ENCODE peak calls at places on chromosomes 6 and 20, in eight cellular contexts. One of them, this sample, is unnamed. For H3K9me3 and H3K36me3, the result is how much of the 10 kb centered on the place peaks cover.

GRCh38 chr6:46138281-46138680 is 8.5 kb downstream of the ENPP4 start:
- DNase-seq in fibroblast of lung: no peak
- DNase-seq in left ventricle myocardium inferior: no peak
- DNase-seq in esophagus squamous epithelium: no peak
- DNase-seq in OCI-LY7: peak
- DNase-seq in HCT116: no peak
- DNase-seq in CD8-positive, alpha-beta T cell: no peak
- DNase-seq in GM12878: no peak
- DNase-seq in this sample: no peak

GRCh38 chr20:11356061-11356460 is 561.6 kb upstream of the BTBD3 start:
- DNase-seq in fibroblast of lung: no peak
- DNase-seq in left ventricle myocardium inferior: no peak
- DNase-seq in esophagus squamous epithelium: no peak
- DNase-seq in OCI-LY7: no peak
- DNase-seq in HCT116: no peak
- DNase-seq in CD8-positive, alpha-beta T cell: no peak
- DNase-seq in GM12878: no peak
- DNase-seq in this sample: no peak

GRCh38 chr6:34113532-34113931 is 32.4 kb downstream of the GRM4 start:
- DNase-seq in fibroblast of lung: no peak
- DNase-seq in left ventricle myocardium inferior: no peak
- DNase-seq in esophagus squamous epithelium: no peak
- DNase-seq in OCI-LY7: no peak
- DNase-seq in HCT116: no peak
- DNase-seq in CD8-positive, alpha-beta T cell: no peak
- DNase-seq in GM12878: no peak
- DNase-seq in this sample: no peak

GRCh38 chr6:118485601-118486550 is 62.2 kb upstream of the PLN start:
- DNase-seq in fibroblast of lung: peak
- DNase-seq in left ventricle myocardium inferior: no peak
- DNase-seq in esophagus squamous epithelium: no peak
- DNase-seq in OCI-LY7: no peak
- DNase-seq in HCT116: no peak
- DNase-seq in CD8-positive, alpha-beta T cell: no peak
- DNase-seq in GM12878: peak
- DNase-seq in this sample: no peak

GRCh38 chr6:13765570-13765969 is 48.8 kb downstream of the MCUR1 start:
- DNase-seq in fibroblast of lung: peak
- DNase-seq in left ventricle myocardium inferior: no peak
- DNase-seq in esophagus squamous epithelium: no peak
- DNase-seq in OCI-LY7: no peak
- DNase-seq in HCT116: no peak
- DNase-seq in CD8-positive, alpha-beta T cell: no peak
- DNase-seq in GM12878: no peak
- DNase-seq in this sample: no peak

GRCh38 chr20:11001767-11002540 is 328.2 kb upstream of the JAG1 start:
- DNase-seq in fibroblast of lung: peak
- DNase-seq in left ventricle myocardium inferior: no peak
- DNase-seq in esophagus squamous epithelium: peak
- DNase-seq in OCI-LY7: no peak
- DNase-seq in HCT116: peak
- DNase-seq in CD8-positive, alpha-beta T cell: no peak
- DNase-seq in GM12878: no peak
- DNase-seq in this sample: no peak

GRCh38 chr6:168362276-168362990 is 42.9 kb upstream of the DACT2 start:
- DNase-seq in fibroblast of lung: no peak
- DNase-seq in left ventricle myocardium inferior: no peak
- DNase-seq in esophagus squamous epithelium: no peak
- DNase-seq in OCI-LY7: no peak
- DNase-seq in HCT116: no peak
- DNase-seq in CD8-positive, alpha-beta T cell: no peak
- DNase-seq in GM12878: no peak
- DNase-seq in this sample: no peak

GRCh38 chr6:154298297-154298696 is 58.3 kb downstream of the IPCEF1 start:
- DNase-seq in fibroblast of lung: peak
- DNase-seq in left ventricle myocardium inferior: no peak
- DNase-seq in esophagus squamous epithelium: no peak
- DNase-seq in OCI-LY7: no peak
- DNase-seq in HCT116: no peak
- DNase-seq in CD8-positive, alpha-beta T cell: no peak
- DNase-seq in GM12878: peak
- DNase-seq in this sample: no peak

GRCh38 chr20:50735813-50736212 is 4.4 kb downstream of the PARD6B start:
- DNase-seq in fibroblast of lung: no peak
- DNase-seq in left ventricle myocardium inferior: no peak
- DNase-seq in esophagus squamous epithelium: no peak
- DNase-seq in OCI-LY7: no peak
- DNase-seq in HCT116: no peak
- DNase-seq in CD8-positive, alpha-beta T cell: no peak
- DNase-seq in GM12878: no peak
- DNase-seq in this sample: no peak

GRCh38 chr6:31814677-31815024 is 432 bp downstream of the HSPA1L start:
- DNase-seq in fibroblast of lung: peak
- DNase-seq in left ventricle myocardium inferior: peak
- DNase-seq in esophagus squamous epithelium: peak
- DNase-seq in OCI-LY7: no peak
- DNase-seq in HCT116: peak
- DNase-seq in CD8-positive, alpha-beta T cell: peak
- DNase-seq in GM12878: peak
- DNase-seq in this sample: peak

GRCh38 chr6:109260701-109261100 is 121.6 kb downstream of the CD164 start:
- DNase-seq in fibroblast of lung: no peak
- DNase-seq in left ventricle myocardium inferior: no peak
- DNase-seq in esophagus squamous epithelium: no peak
- DNase-seq in OCI-LY7: no peak
- DNase-seq in HCT116: no peak
- DNase-seq in CD8-positive, alpha-beta T cell: no peak
- DNase-seq in GM12878: no peak
- DNase-seq in this sample: no peak

GRCh38 chr6:170088349-170088951 is 202.4 kb downstream of the DLL1 start:
- DNase-seq in fibroblast of lung: no peak
- DNase-seq in left ventricle myocardium inferior: peak
- DNase-seq in esophagus squamous epithelium: no peak
- DNase-seq in OCI-LY7: peak
- DNase-seq in HCT116: no peak
- DNase-seq in CD8-positive, alpha-beta T cell: peak
- DNase-seq in GM12878: no peak
- DNase-seq in this sample: no peak

GRCh38 chr20:46705378-46705729 is 4.1 kb upstream of the SLC2A10 start:
- DNase-seq in fibroblast of lung: no peak
- DNase-seq in left ventricle myocardium inferior: no peak
- DNase-seq in esophagus squamous epithelium: no peak
- DNase-seq in OCI-LY7: no peak
- DNase-seq in HCT116: no peak
- DNase-seq in CD8-positive, alpha-beta T cell: no peak
- DNase-seq in GM12878: no peak
- DNase-seq in this sample: no peak

GRCh38 chr20:53247460-53248103 is 275.4 kb downstream of the TSHZ2 start:
- DNase-seq in fibroblast of lung: peak
- DNase-seq in left ventricle myocardium inferior: no peak
- DNase-seq in esophagus squamous epithelium: no peak
- DNase-seq in OCI-LY7: no peak
- DNase-seq in HCT116: no peak
- DNase-seq in CD8-positive, alpha-beta T cell: no peak
- DNase-seq in GM12878: no peak
- DNase-seq in this sample: no peak

GRCh38 chr6:118725944-118726343 is 74.6 kb upstream of the CEP85L start:
- DNase-seq in fibroblast of lung: no peak
- DNase-seq in left ventricle myocardium inferior: no peak
- DNase-seq in esophagus squamous epithelium: no peak
- DNase-seq in OCI-LY7: no peak
- DNase-seq in HCT116: no peak
- DNase-seq in CD8-positive, alpha-beta T cell: peak
- DNase-seq in GM12878: no peak
- DNase-seq in this sample: no peak

GRCh38 chr6:35051997-35052583 is 89.0 kb downstream of the TCP11 start:
- DNase-seq in fibroblast of lung: no peak
- DNase-seq in left ventricle myocardium inferior: no peak
- DNase-seq in esophagus squamous epithelium: no peak
- DNase-seq in OCI-LY7: no peak
- DNase-seq in HCT116: no peak
- DNase-seq in CD8-positive, alpha-beta T cell: no peak
- DNase-seq in GM12878: no peak
- DNase-seq in this sample: no peak

GRCh38 chr6:53139841-53140413 is 8.7 kb downstream of the GCM1 start:
- DNase-seq in fibroblast of lung: no peak
- DNase-seq in left ventricle myocardium inferior: no peak
- DNase-seq in esophagus squamous epithelium: no peak
- DNase-seq in OCI-LY7: peak
- DNase-seq in HCT116: no peak
- DNase-seq in CD8-positive, alpha-beta T cell: no peak
- DNase-seq in GM12878: no peak
- DNase-seq in this sample: no peak

GRCh38 chr6:117938324-117938995 is 31.4 kb downstream of the SLC35F1 start:
- DNase-seq in fibroblast of lung: no peak
- DNase-seq in left ventricle myocardium inferior: no peak
- DNase-seq in esophagus squamous epithelium: no peak
- DNase-seq in OCI-LY7: no peak
- DNase-seq in HCT116: no peak
- DNase-seq in CD8-positive, alpha-beta T cell: no peak
- DNase-seq in GM12878: no peak
- DNase-seq in this sample: no peak

GRCh38 chr20:62409935-62410741 is 3.1 kb upstream of the CABLES2 start:
- DNase-seq in fibroblast of lung: peak
- DNase-seq in left ventricle myocardium inferior: peak
- DNase-seq in esophagus squamous epithelium: no peak
- DNase-seq in OCI-LY7: peak
- DNase-seq in HCT116: no peak
- DNase-seq in CD8-positive, alpha-beta T cell: peak
- DNase-seq in GM12878: no peak
- DNase-seq in this sample: no peak
- H3K4me3 ChIP-seq in fibroblast of lung: no peak
- H3K4me3 ChIP-seq in left ventricle myocardium inferior: no peak
- H3K4me3 ChIP-seq in esophagus squamous epithelium: no peak
- H3K4me3 ChIP-seq in OCI-LY7: no peak
- H3K4me3 ChIP-seq in HCT116: peak
- H3K4me3 ChIP-seq in CD8-positive, alpha-beta T cell: no peak
- H3K4me3 ChIP-seq in GM12878: no peak
- H3K4me3 ChIP-seq in this sample: no peak

DNA sequence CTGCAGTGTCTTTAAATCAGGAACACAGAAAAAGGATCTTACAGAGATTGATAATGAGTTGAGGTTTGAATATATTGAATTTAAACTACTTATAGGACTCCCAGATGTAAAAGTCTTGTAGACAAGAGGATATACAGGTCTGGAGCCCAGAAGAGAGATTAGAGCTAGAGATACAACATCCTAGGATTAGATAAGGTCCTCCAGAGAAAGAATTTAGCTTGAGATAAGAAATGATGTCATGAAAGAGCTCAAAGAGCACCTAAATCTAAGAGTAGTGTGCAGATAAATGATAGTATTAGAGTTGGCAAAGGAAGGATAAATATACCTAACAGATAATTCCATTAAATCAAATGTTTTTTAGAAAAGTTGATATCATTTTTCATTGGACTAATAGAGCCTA is 23.9 kb downstream of the EPM2A start:
- DNase-seq in fibroblast of lung: no peak
- DNase-seq in left ventricle myocardium inferior: no peak
- DNase-seq in esophagus squamous epithelium: no peak
- DNase-seq in OCI-LY7: no peak
- DNase-seq in HCT116: no peak
- DNase-seq in CD8-positive, alpha-beta T cell: no peak
- DNase-seq in GM12878: no peak
- DNase-seq in this sample: no peak
- H3K9me3 ChIP-seq in fibroblast of lung: under half
- H3K9me3 ChIP-seq in left ventricle myocardium inferior: under half
- H3K9me3 ChIP-seq in esophagus squamous epithelium: under half
- H3K9me3 ChIP-seq in OCI-LY7: under half
- H3K9me3 ChIP-seq in HCT116: under half
- H3K9me3 ChIP-seq in CD8-positive, alpha-beta T cell: under half
- H3K9me3 ChIP-seq in GM12878: under half
- H3K9me3 ChIP-seq in this sample: under half

GRCh38 chr6:10627800-10628199 is 66.6 kb downstream of the C6orf52 start:
- DNase-seq in fibroblast of lung: no peak
- DNase-seq in left ventricle myocardium inferior: no peak
- DNase-seq in esophagus squamous epithelium: no peak
- DNase-seq in OCI-LY7: no peak
- DNase-seq in HCT116: no peak
- DNase-seq in CD8-positive, alpha-beta T cell: no peak
- DNase-seq in GM12878: no peak
- DNase-seq in this sample: no peak
- H3K36me3 ChIP-seq in fibroblast of lung: under half
- H3K36me3 ChIP-seq in left ventricle myocardium inferior: under half
- H3K36me3 ChIP-seq in esophagus squamous epithelium: under half
- H3K36me3 ChIP-seq in OCI-LY7: under half
- H3K36me3 ChIP-seq in HCT116: under half
- H3K36me3 ChIP-seq in CD8-positive, alpha-beta T cell: under half
- H3K36me3 ChIP-seq in GM12878: under half
- H3K36me3 ChIP-seq in this sample: under half

DNA sequence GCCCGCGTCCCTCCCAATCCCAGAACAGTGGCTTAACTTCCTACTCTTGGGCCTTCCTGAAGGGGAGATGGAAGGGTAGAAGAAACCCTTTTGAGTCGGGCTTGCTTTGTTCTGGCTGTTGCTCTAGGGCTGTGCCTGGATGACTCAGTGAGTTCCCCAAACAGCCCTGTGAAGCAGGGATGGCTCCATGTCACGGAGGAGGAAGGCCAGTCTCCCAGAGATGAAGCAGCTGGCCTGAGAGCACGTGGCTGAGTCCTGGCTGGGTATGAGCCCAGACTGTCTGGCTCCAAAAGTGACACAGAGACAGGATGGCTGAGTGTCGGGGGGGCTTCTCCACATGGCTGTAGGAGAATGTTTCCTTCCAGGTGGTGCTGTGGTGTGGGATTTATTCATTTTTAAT is 4.6 kb downstream of the SYTL3 start:
- DNase-seq in fibroblast of lung: peak
- DNase-seq in left ventricle myocardium inferior: peak
- DNase-seq in esophagus squamous epithelium: peak
- DNase-seq in OCI-LY7: no peak
- DNase-seq in HCT116: no peak
- DNase-seq in CD8-positive, alpha-beta T cell: no peak
- DNase-seq in GM12878: no peak
- DNase-seq in this sample: no peak
- H3K4me3 ChIP-seq in fibroblast of lung: no peak
- H3K4me3 ChIP-seq in left ventricle myocardium inferior: no peak
- H3K4me3 ChIP-seq in esophagus squamous epithelium: no peak
- H3K4me3 ChIP-seq in OCI-LY7: no peak
- H3K4me3 ChIP-seq in HCT116: no peak
- H3K4me3 ChIP-seq in CD8-positive, alpha-beta T cell: peak
- H3K4me3 ChIP-seq in GM12878: no peak
- H3K4me3 ChIP-seq in this sample: no peak

GRCh38 chr20:20195011-20195705 is 142.8 kb downstream of the CFAP61 start:
- DNase-seq in fibroblast of lung: no peak
- DNase-seq in left ventricle myocardium inferior: peak
- DNase-seq in esophagus squamous epithelium: no peak
- DNase-seq in OCI-LY7: no peak
- DNase-seq in HCT116: no peak
- DNase-seq in CD8-positive, alpha-beta T cell: no peak
- DNase-seq in GM12878: no peak
- DNase-seq in this sample: no peak
- H3K9me3 ChIP-seq in fibroblast of lung: under half
- H3K9me3 ChIP-seq in left ventricle myocardium inferior: under half
- H3K9me3 ChIP-seq in esophagus squamous epithelium: under half
- H3K9me3 ChIP-seq in OCI-LY7: under half
- H3K9me3 ChIP-seq in HCT116: under half
- H3K9me3 ChIP-seq in CD8-positive, alpha-beta T cell: under half
- H3K9me3 ChIP-seq in GM12878: under half
- H3K9me3 ChIP-seq in this sample: under half

DNA sequence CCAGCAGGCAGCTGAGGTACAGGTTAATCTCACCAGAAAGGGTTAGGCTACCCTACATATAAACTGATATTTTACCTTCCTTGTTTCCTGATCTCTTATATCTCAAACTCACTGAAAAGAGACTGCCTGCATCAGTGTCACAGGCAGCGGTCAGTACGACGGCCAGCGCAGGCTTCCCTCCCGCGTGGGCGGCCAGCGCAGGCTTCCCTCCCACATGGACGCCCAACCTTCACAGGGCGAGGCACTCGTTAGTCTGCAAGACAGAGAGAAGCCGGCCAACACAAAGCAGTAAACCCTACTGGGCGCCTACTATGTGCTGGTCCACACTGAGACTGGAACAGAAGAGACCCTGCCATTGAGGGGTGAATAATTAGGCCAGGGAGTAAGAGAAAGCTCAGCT is 33.0 kb downstream of the TTI1 start:
- DNase-seq in fibroblast of lung: no peak
- DNase-seq in left ventricle myocardium inferior: no peak
- DNase-seq in esophagus squamous epithelium: no peak
- DNase-seq in OCI-LY7: no peak
- DNase-seq in HCT116: no peak
- DNase-seq in CD8-positive, alpha-beta T cell: no peak
- DNase-seq in GM12878: no peak
- DNase-seq in this sample: no peak
- H3K36me3 ChIP-seq in fibroblast of lung: under half
- H3K36me3 ChIP-seq in left ventricle myocardium inferior: half or more
- H3K36me3 ChIP-seq in esophagus squamous epithelium: under half
- H3K36me3 ChIP-seq in OCI-LY7: half or more
- H3K36me3 ChIP-seq in HCT116: under half
- H3K36me3 ChIP-seq in CD8-positive, alpha-beta T cell: under half
- H3K36me3 ChIP-seq in GM12878: under half
- H3K36me3 ChIP-seq in this sample: half or more